ENCODE peak calls at places on chromosomes 13 and 19, in seven cellular contexts. One of them, this sample, is unnamed.
A peak's percentile ranks its signal among the peaks of the same experiment; 100 is the strongest.

GRCh38 chr13:113882266-113882627 is 18.4 kb upstream of the GAS6 start:
- DNase-seq in transverse colon: no peak
- DNase-seq in uterus: no peak
- DNase-seq in HAP-1: no peak
- DNase-seq in heart right ventricle: peak; percentile 78
- DNase-seq in psoas muscle: peak; percentile 43
- DNase-seq in IMR-90: no peak
- DNase-seq in this sample: peak; percentile 43

GRCh38 chr13:59478908-59479307 is 684.8 kb downstream of the DIAPH3 start:
- DNase-seq in HAP-1: peak; percentile 34
- DNase-seq in IMR-90: no peak
- DNase-seq in uterus: no peak
- DNase-seq in heart right ventricle: no peak
- DNase-seq in psoas muscle: no peak
- DNase-seq in transverse colon: no peak
- DNase-seq in this sample: no peak

GRCh38 chr13:109737046-109737573 is 49.3 kb downstream of the IRS2 start:
- DNase-seq in uterus: no peak
- DNase-seq in heart right ventricle: peak; percentile 23
- DNase-seq in IMR-90: no peak
- DNase-seq in psoas muscle: no peak
- DNase-seq in HAP-1: no peak
- DNase-seq in transverse colon: no peak
- DNase-seq in this sample: no peak

GRCh38 chr19:39843919-39844793 is 2.0 kb downstream of the FBL start:
- DNase-seq in HAP-1: peak; percentile 58
- DNase-seq in heart right ventricle: no peak
- DNase-seq in IMR-90: peak; percentile 58
- DNase-seq in uterus: no peak
- DNase-seq in psoas muscle: no peak
- DNase-seq in transverse colon: no peak
- DNase-seq in this sample: no peak

GRCh38 chr13:33800646-33801186 is 17.2 kb upstream of the RFC3 start:
- DNase-seq in HAP-1: no peak
- DNase-seq in heart right ventricle: no peak
- DNase-seq in transverse colon: no peak
- DNase-seq in psoas muscle: no peak
- DNase-seq in uterus: no peak
- DNase-seq in IMR-90: no peak
- DNase-seq in this sample: no peak

GRCh38 chr13:110411316-110412105 is 104.4 kb downstream of the COL4A2 start:
- DNase-seq in transverse colon: no peak
- DNase-seq in psoas muscle: no peak
- DNase-seq in heart right ventricle: no peak
- DNase-seq in uterus: no peak
- DNase-seq in IMR-90: no peak
- DNase-seq in HAP-1: no peak
- DNase-seq in this sample: no peak

GRCh38 chr19:12834976-12835757 is 788 bp upstream of the RTBDN start:
- DNase-seq in IMR-90: no peak
- DNase-seq in HAP-1: peak; percentile 73
- DNase-seq in transverse colon: peak; percentile 35
- DNase-seq in uterus: no peak
- DNase-seq in psoas muscle: no peak
- DNase-seq in heart right ventricle: no peak
- DNase-seq in this sample: peak; percentile 40

GRCh38 chr19:5877427-5877826 is 7.1 kb upstream of the FUT5 start:
- DNase-seq in heart right ventricle: no peak
- DNase-seq in transverse colon: no peak
- DNase-seq in IMR-90: no peak
- DNase-seq in HAP-1: no peak
- DNase-seq in psoas muscle: no peak
- DNase-seq in uterus: no peak
- DNase-seq in this sample: no peak

GRCh38 chr13:80276371-80277289 is 64.3 kb downstream of the SPRY2 start:
- DNase-seq in HAP-1: peak; percentile 68
- DNase-seq in IMR-90: peak; percentile 23
- DNase-seq in psoas muscle: no peak
- DNase-seq in uterus: no peak
- DNase-seq in transverse colon: no peak
- DNase-seq in heart right ventricle: peak; percentile 38
- DNase-seq in this sample: no peak

GRCh38 chr13:94765814-94766213 is 53.5 kb upstream of the SOX21 start:
- DNase-seq in heart right ventricle: no peak
- DNase-seq in IMR-90: no peak
- DNase-seq in psoas muscle: no peak
- DNase-seq in uterus: no peak
- DNase-seq in transverse colon: no peak
- DNase-seq in HAP-1: no peak
- DNase-seq in this sample: no peak

GRCh38 chr19:57583104-57583520 is 833 bp upstream of the ZIK1 start:
- DNase-seq in psoas muscle: no peak
- DNase-seq in transverse colon: no peak
- DNase-seq in heart right ventricle: no peak
- DNase-seq in uterus: no peak
- DNase-seq in HAP-1: no peak
- DNase-seq in IMR-90: no peak
- DNase-seq in this sample: no peak

GRCh38 chr19:39416152-39416551 is 3.7 kb downstream of the PLEKHG2 start:
- DNase-seq in transverse colon: no peak
- DNase-seq in psoas muscle: no peak
- DNase-seq in IMR-90: no peak
- DNase-seq in heart right ventricle: no peak
- DNase-seq in uterus: no peak
- DNase-seq in HAP-1: no peak
- DNase-seq in this sample: no peak

GRCh38 chr13:63393112-63393511 is 1977.5 kb upstream of the PCDH20 start:
- DNase-seq in heart right ventricle: no peak
- DNase-seq in transverse colon: no peak
- DNase-seq in HAP-1: no peak
- DNase-seq in IMR-90: peak; percentile 3
- DNase-seq in uterus: no peak
- DNase-seq in psoas muscle: no peak
- DNase-seq in this sample: no peak

GRCh38 chr19:1154731-1155351 is 19.2 kb downstream of the SBNO2 start:
- DNase-seq in IMR-90: peak; percentile 86
- DNase-seq in transverse colon: peak; percentile 89
- DNase-seq in HAP-1: no peak
- DNase-seq in heart right ventricle: peak; percentile 82
- DNase-seq in psoas muscle: peak; percentile 95
- DNase-seq in uterus: peak; percentile 91
- DNase-seq in this sample: peak; percentile 87

GRCh38 chr13:38577048-38577447 is 109.8 kb upstream of the FREM2 start:
- DNase-seq in uterus: no peak
- DNase-seq in transverse colon: no peak
- DNase-seq in IMR-90: no peak
- DNase-seq in HAP-1: no peak
- DNase-seq in psoas muscle: no peak
- DNase-seq in heart right ventricle: no peak
- DNase-seq in this sample: no peak

GRCh38 chr13:96817336-96817941 is 176.8 kb downstream of the OXGR1 start:
- DNase-seq in heart right ventricle: no peak
- DNase-seq in IMR-90: peak; percentile 10
- DNase-seq in transverse colon: no peak
- DNase-seq in uterus: no peak
- DNase-seq in psoas muscle: no peak
- DNase-seq in HAP-1: peak; percentile 19
- DNase-seq in this sample: no peak

GRCh38 chr19:45152504-45153338 is 8.1 kb downstream of the NKPD1 start:
- DNase-seq in IMR-90: peak; percentile 40
- DNase-seq in uterus: peak; percentile 31
- DNase-seq in HAP-1: no peak
- DNase-seq in heart right ventricle: peak; percentile 42
- DNase-seq in transverse colon: peak; percentile 67
- DNase-seq in psoas muscle: peak; percentile 45
- DNase-seq in this sample: peak; percentile 58

GRCh38 chr19:35229601-35230000 is 1.1 kb upstream of the FAM187B start:
- DNase-seq in uterus: no peak
- DNase-seq in heart right ventricle: no peak
- DNase-seq in IMR-90: no peak
- DNase-seq in transverse colon: no peak
- DNase-seq in psoas muscle: no peak
- DNase-seq in HAP-1: no peak
- DNase-seq in this sample: no peak

GRCh38 chr19:33450689-33451088 is 70.9 kb downstream of the PEPD start:
- DNase-seq in uterus: no peak
- DNase-seq in heart right ventricle: no peak
- DNase-seq in transverse colon: no peak
- DNase-seq in IMR-90: no peak
- DNase-seq in HAP-1: no peak
- DNase-seq in psoas muscle: no peak
- DNase-seq in this sample: no peak

GRCh38 chr13:112658807-112659206 is 31.0 kb upstream of the ATP11A start:
- DNase-seq in uterus: no peak
- DNase-seq in IMR-90: peak; percentile 10
- DNase-seq in transverse colon: no peak
- DNase-seq in psoas muscle: no peak
- DNase-seq in HAP-1: no peak
- DNase-seq in heart right ventricle: no peak
- DNase-seq in this sample: no peak

GRCh38 chr13:47215741-47216140 is 318.9 kb upstream of the HTR2A start:
- DNase-seq in transverse colon: no peak
- DNase-seq in heart right ventricle: no peak
- DNase-seq in uterus: no peak
- DNase-seq in HAP-1: no peak
- DNase-seq in IMR-90: peak; percentile 87
- DNase-seq in psoas muscle: no peak
- DNase-seq in this sample: no peak
- H3K4me3 ChIP-seq in transverse colon: no peak overlapping the region
- H3K4me3 ChIP-seq in heart right ventricle: no peak overlapping the region
- H3K4me3 ChIP-seq in uterus: no peak overlapping the region
- H3K4me3 ChIP-seq in HAP-1: no peak overlapping the region
- H3K4me3 ChIP-seq in IMR-90: no peak overlapping the region
- H3K4me3 ChIP-seq in psoas muscle: no peak overlapping the region
- H3K4me3 ChIP-seq in this sample: no peak overlapping the region

GRCh38 chr19:18792661-18793060 is 1.6 kb upstream of the COMP start:
- DNase-seq in IMR-90: no peak
- DNase-seq in transverse colon: no peak
- DNase-seq in psoas muscle: no peak
- DNase-seq in uterus: no peak
- DNase-seq in HAP-1: no peak
- DNase-seq in heart right ventricle: no peak
- DNase-seq in this sample: no peak
- H3K27me3 ChIP-seq in IMR-90: peaks cover 67% of the 10 kb centered on the region
- H3K27me3 ChIP-seq in transverse colon: peaks cover 97% of the 10 kb centered on the region
- H3K27me3 ChIP-seq in psoas muscle: peaks cover 39% of the 10 kb centered on the region
- H3K27me3 ChIP-seq in uterus: peaks cover 27% of the 10 kb centered on the region
- H3K27me3 ChIP-seq in HAP-1: peaks cover 17% of the 10 kb centered on the region
- H3K27me3 ChIP-seq in heart right ventricle: peaks cover 95% of the 10 kb centered on the region
- H3K27me3 ChIP-seq in this sample: peaks cover 59% of the 10 kb centered on the region

DNA sequence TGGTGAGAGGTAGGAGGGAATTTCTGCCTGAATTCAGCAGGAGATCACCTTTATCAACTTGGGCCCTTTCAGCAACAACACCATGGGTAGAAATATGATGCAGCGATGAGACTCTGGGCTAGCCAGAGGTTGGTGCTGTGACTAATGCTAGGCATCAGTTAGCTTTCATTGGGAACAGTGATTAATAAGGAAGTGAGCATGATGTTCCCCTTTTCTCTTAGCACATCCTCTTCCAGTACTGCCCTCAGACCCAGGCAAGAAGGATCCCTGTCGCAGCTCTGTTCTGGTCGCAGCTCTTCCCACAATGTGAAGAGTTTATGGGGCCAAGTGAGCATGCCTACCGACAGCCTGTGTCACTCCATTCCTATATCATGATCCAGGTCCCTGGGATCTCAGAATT is 100.5 kb downstream of the FLT1 start:
- DNase-seq in uterus: no peak
- DNase-seq in psoas muscle: no peak
- DNase-seq in IMR-90: peak; percentile 34
- DNase-seq in HAP-1: no peak
- DNase-seq in transverse colon: no peak
- DNase-seq in heart right ventricle: no peak
- DNase-seq in this sample: no peak
- H3K36me3 ChIP-seq in uterus: no peaks in the 10 kb centered on the region
- H3K36me3 ChIP-seq in psoas muscle: peaks cover 4% of the 10 kb centered on the region
- H3K36me3 ChIP-seq in IMR-90: no peaks in the 10 kb centered on the region
- H3K36me3 ChIP-seq in HAP-1: no peaks in the 10 kb centered on the region
- H3K36me3 ChIP-seq in transverse colon: no peaks in the 10 kb centered on the region
- H3K36me3 ChIP-seq in heart right ventricle: peaks cover 16% of the 10 kb centered on the region
- H3K36me3 ChIP-seq in this sample: no peaks in the 10 kb centered on the region

DNA sequence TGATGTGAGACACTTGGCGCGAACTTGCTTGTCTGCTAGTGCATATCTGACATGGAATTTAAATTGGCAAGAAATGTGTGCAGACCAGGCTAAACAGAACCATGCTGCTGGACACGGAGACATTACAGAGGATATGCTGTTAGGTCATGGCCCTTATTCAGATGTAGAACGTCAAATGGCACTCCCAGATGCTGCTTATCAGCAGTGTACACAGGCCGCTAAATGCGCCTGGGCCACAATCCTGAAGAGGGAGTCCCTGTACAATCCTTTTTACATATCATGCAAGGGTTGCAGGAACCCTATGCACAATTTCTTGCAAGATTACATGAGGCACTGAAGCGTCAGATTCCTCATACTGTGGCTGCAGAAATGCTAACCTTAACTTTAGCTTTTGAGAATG is 9.3 kb downstream of the ZNF350 start:
- DNase-seq in IMR-90: no peak
- DNase-seq in transverse colon: no peak
- DNase-seq in psoas muscle: no peak
- DNase-seq in uterus: no peak
- DNase-seq in heart right ventricle: no peak
- DNase-seq in HAP-1: no peak
- DNase-seq in this sample: no peak
- H3K4me3 ChIP-seq in IMR-90: no peak overlapping the region
- H3K4me3 ChIP-seq in transverse colon: no peak overlapping the region
- H3K4me3 ChIP-seq in psoas muscle: no peak overlapping the region
- H3K4me3 ChIP-seq in uterus: no peak overlapping the region
- H3K4me3 ChIP-seq in heart right ventricle: no peak overlapping the region
- H3K4me3 ChIP-seq in HAP-1: no peak overlapping the region
- H3K4me3 ChIP-seq in this sample: no peak overlapping the region

GRCh38 chr19:10912619-10913018 is 15.8 kb downstream of the YIPF2 start:
- DNase-seq in uterus: no peak
- DNase-seq in psoas muscle: no peak
- DNase-seq in transverse colon: no peak
- DNase-seq in heart right ventricle: no peak
- DNase-seq in IMR-90: no peak
- DNase-seq in HAP-1: no peak
- DNase-seq in this sample: no peak

GRCh38 chr19:10915511-10916091 is 12.8 kb downstream of the YIPF2 start:
- DNase-seq in psoas muscle: peak; percentile 63
- DNase-seq in HAP-1: no peak
- DNase-seq in uterus: no peak
- DNase-seq in IMR-90: peak; percentile 86
- DNase-seq in transverse colon: no peak
- DNase-seq in heart right ventricle: no peak
- DNase-seq in this sample: peak; percentile 38

GRCh38 chr19:10911579-10912363 is 16.7 kb downstream of the YIPF2 start:
- DNase-seq in transverse colon: no peak
- DNase-seq in HAP-1: no peak
- DNase-seq in psoas muscle: no peak
- DNase-seq in IMR-90: no peak
- DNase-seq in uterus: no peak
- DNase-seq in heart right ventricle: no peak
- DNase-seq in this sample: no peak

GRCh38 chr19:10916602-10917001 is 11.8 kb downstream of the YIPF2 start:
- DNase-seq in transverse colon: no peak
- DNase-seq in uterus: no peak
- DNase-seq in IMR-90: no peak
- DNase-seq in heart right ventricle: no peak
- DNase-seq in HAP-1: no peak
- DNase-seq in psoas muscle: no peak
- DNase-seq in this sample: no peak

GRCh38 chr19:10913716-10914340 is 14.6 kb downstream of the YIPF2 start:
- DNase-seq in heart right ventricle: no peak
- DNase-seq in psoas muscle: no peak
- DNase-seq in HAP-1: no peak
- DNase-seq in transverse colon: no peak
- DNase-seq in IMR-90: no peak
- DNase-seq in uterus: no peak
- DNase-seq in this sample: no peak
- H3K27me3 ChIP-seq in heart right ventricle: no peaks in the 10 kb centered on the region
- H3K27me3 ChIP-seq in psoas muscle: no peaks in the 10 kb centered on the region
- H3K27me3 ChIP-seq in HAP-1: no peaks in the 10 kb centered on the region
- H3K27me3 ChIP-seq in transverse colon: no peaks in the 10 kb centered on the region
- H3K27me3 ChIP-seq in IMR-90: no peaks in the 10 kb centered on the region
- H3K27me3 ChIP-seq in uterus: no peaks in the 10 kb centered on the region
- H3K27me3 ChIP-seq in this sample: no peaks in the 10 kb centered on the region

This sample was measured in stomach.